ENCODE peak calls at places on chromosomes 3 and 15, in nine cellular contexts. E is HepG2, C is A549, K is GM12878, W is HL-60, P is K562, V is SK-N-SH, O is HCT116, B is Panc1. I is an unnamed sample.

GRCh38 chr3:192284443-192285072 is 442.8 kb downstream of the FGF12 start:
- DNase-seq in W (no peak), E (peak), P (no peak), C (no peak), K (no peak), O (no peak), B (no peak), V (no peak), I (no peak)

GRCh38 chr3:156209631-156210336 is 89.4 kb downstream of the KCNAB1 start:
- DNase-seq in E (no peak), O (no peak), P (no peak), W (no peak), V (no peak), K (no peak), B (no peak), C (no peak), I (no peak)

GRCh38 chr15:30055604-30056003 is 27.2 kb upstream of the GOLGA8J start:
- DNase-seq in E (no peak), W (no peak), B (no peak), V (no peak), K (no peak), C (no peak), O (no peak), P (no peak), I (no peak)

GRCh38 chr3:126245811-126246727 is 65.7 kb upstream of the ALDH1L1 start:
- DNase-seq in O (peak), E (peak), V (peak), K (no peak), C (peak), P (peak), W (peak), B (no peak), I (peak)

GRCh38 chr3:149382518-149382917 is 5.1 kb upstream of the TM4SF1 start:
- DNase-seq in W (no peak), V (no peak), P (no peak), O (no peak), K (no peak), E (no peak), C (peak), B (no peak), I (no peak)

GRCh38 chr15:57215371-57215770 is 160.9 kb upstream of the CGNL1 start:
- DNase-seq in E (no peak), P (no peak), O (no peak), W (no peak), K (no peak), B (no peak), V (no peak), C (no peak), I (no peak)

GRCh38 chr15:24878153-24878552 is 76.6 kb upstream of the SNRPN start:
- DNase-seq in P (no peak), C (no peak), O (no peak), E (peak), V (peak), B (no peak), W (no peak), K (no peak), I (peak)

GRCh38 chr3:55160241-55160877 is 232.5 kb upstream of the LRTM1 start:
- DNase-seq in V (no peak), W (no peak), P (no peak), B (no peak), C (no peak), E (no peak), K (peak), O (no peak), I (no peak)

GRCh38 chr3:159322322-159322939 is 520.6 kb downstream of the MFSD1 start:
- DNase-seq in O (peak), W (peak), V (peak), K (no peak), P (peak), B (peak), E (peak), C (peak), I (peak)

GRCh38 chr3:126034481-126035361 is 49.2 kb downstream of the SLC41A3 start:
- DNase-seq in P (no peak), E (no peak), B (no peak), W (no peak), C (no peak), O (no peak), K (no peak), V (peak), I (no peak)

GRCh38 chr3:49740427-49740826 is 16.7 kb upstream of the GMPPB start:
- DNase-seq in E (no peak), O (no peak), B (no peak), W (no peak), P (no peak), K (no peak), V (no peak), C (no peak), I (no peak)

GRCh38 chr3:44395714-44396113 is 57.1 kb downstream of the TCAIM start:
- DNase-seq in P (no peak), B (no peak), E (no peak), V (no peak), K (no peak), W (no peak), C (no peak), O (no peak), I (no peak)

GRCh38 chr3:159763466-159764210 is 225.0 kb upstream of the IL12A start:
- DNase-seq in W (no peak), P (peak), V (peak), C (peak), B (peak), K (no peak), O (peak), E (no peak), I (peak)

GRCh38 chr3:12638105-12638504 is 25.8 kb downstream of the RAF1 start:
- DNase-seq in K (no peak), C (no peak), W (no peak), E (no peak), B (no peak), P (no peak), V (no peak), O (no peak), I (no peak)

GRCh38 chr3:70982700-70983140 is 600.8 kb downstream of the FOXP1 start:
- DNase-seq in W (no peak), E (no peak), K (peak), B (peak), P (no peak), O (peak), C (peak), V (no peak), I (peak)

GRCh38 chr3:36219398-36219797 is 160.9 kb upstream of the STAC start:
- DNase-seq in B (no peak), V (no peak), O (no peak), K (no peak), C (no peak), P (no peak), W (no peak), E (no peak), I (no peak)

GRCh38 chr3:188026191-188026968 is 127.6 kb upstream of the LPP start:
- DNase-seq in W (no peak), P (no peak), B (no peak), C (no peak), O (no peak), V (no peak), E (peak), K (no peak), I (no peak)

GRCh38 chr3:146131616-146132410 is 29.2 kb downstream of the PLOD2 start:
- DNase-seq in W (no peak), V (no peak), E (peak), P (no peak), C (peak), O (no peak), B (no peak), K (no peak), I (no peak)

GRCh38 chr15:98241032-98241554 is 280.6 kb downstream of the ARRDC4 start:
- DNase-seq in E (no peak), O (no peak), K (no peak), V (no peak), P (no peak), W (no peak), C (no peak), B (no peak), I (peak)

GRCh38 chr3:46736006-46736872 is 18.6 kb upstream of the PRSS50 start:
- DNase-seq in K (no peak), O (no peak), V (no peak), B (no peak), E (no peak), W (no peak), C (no peak), P (no peak), I (no peak)

DNA sequence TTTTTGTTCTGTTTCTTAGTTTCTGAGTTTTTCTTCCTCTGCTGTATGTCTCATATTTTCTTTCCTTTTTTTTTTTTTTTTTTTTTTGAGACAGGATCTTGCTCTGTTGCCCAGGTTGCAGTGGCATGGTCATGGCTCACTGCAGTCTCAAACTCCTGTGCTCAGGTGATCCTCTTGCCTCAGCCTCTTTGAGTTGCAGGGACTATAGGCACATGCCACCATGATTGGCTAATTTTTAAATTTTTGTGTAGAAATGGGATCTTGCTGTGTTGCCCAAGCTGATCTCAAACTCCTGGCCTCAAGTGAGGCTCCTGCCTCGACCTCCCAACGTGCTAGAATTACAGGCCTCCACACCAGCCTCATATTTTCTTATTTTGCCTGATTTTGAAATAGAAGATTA is 51.9 kb downstream of the CTDSPL2 start:
- DNase-seq in P (no peak), W (no peak), O (no peak), B (no peak), C (no peak), E (no peak), V (no peak), K (no peak), I (no peak)
- TF ChIP-seq REST in P (no peak), W (no peak), O (no peak), B (no peak), C (no peak), E (no peak), V (no peak), K (no peak), I (no peak)

GRCh38 chr3:113212845-113213375 is 1.6 kb downstream of the BOC start:
- DNase-seq in K (no peak), V (no peak), E (no peak), W (no peak), O (no peak), C (no peak), B (no peak), P (no peak), I (no peak)
- TF ChIP-seq REST in K (no peak), V (no peak), E (no peak), W (no peak), O (no peak), C (no peak), B (no peak), P (no peak), I (no peak)

GRCh38 chr15:78243491-78243941 is 9.2 kb upstream of the ACSBG1 start:
- DNase-seq in K (no peak), C (no peak), W (no peak), O (no peak), P (no peak), V (peak), B (no peak), E (no peak), I (peak)
- TF ChIP-seq REST in K (no peak), C (no peak), W (no peak), O (no peak), P (no peak), V (no peak), B (no peak), E (no peak), I (no peak)

DNA sequence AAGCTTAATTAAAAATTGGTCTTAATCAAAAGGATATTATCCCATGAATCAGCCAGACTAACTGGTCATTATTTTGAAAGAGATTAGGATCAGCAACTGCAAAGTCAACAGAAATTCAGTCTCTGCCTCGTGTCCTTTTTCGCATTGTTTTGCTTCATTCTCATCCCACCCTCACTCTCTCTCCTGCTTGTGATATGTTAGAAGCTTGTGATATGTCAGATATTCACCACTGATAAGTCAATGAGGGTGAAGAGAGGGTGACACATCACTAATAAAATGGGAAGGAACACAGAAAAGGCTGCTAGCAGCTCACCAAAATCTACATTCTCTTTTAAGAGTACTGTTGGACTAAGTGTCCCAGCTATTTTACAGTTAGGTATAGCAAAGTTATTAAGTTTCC is 146.1 kb downstream of the SUCNR1 start:
- DNase-seq in W (no peak), E (no peak), B (no peak), P (no peak), C (no peak), V (no peak), K (no peak), O (no peak), I (no peak)
- TF ChIP-seq REST in W (no peak), E (no peak), B (no peak), P (no peak), C (no peak), V (no peak), K (no peak), O (no peak), I (no peak)

DNA sequence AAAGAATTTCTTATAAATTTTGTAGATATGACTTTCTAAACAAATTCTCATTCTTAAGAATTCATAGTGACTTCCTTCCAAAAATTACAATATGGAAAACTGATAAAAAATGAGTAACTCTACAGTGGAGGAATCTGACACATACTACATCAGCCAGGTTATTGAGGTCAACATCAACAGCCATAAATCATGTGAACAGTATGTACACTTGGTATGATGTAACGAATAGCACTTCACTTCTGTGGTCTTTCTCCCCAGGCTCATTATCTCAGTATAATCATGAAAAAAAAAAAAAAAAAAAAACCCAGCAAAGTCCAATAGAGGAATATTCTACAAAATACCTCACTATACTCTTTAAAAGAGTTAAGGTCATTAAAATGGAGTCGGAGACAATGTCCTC is 111.2 kb upstream of the SUCLG2 start:
- DNase-seq in V (no peak), W (no peak), O (no peak), K (no peak), C (no peak), E (no peak), B (no peak), P (no peak), I (no peak)
- TF ChIP-seq REST in V (no peak), W (no peak), O (no peak), K (no peak), C (no peak), E (no peak), B (no peak), P (no peak), I (no peak)

GRCh38 chr3:123365450-123366143 is 83.3 kb downstream of the ADCY5 start:
- DNase-seq in W (no peak), B (no peak), E (peak), P (peak), C (peak), O (peak), V (peak), K (no peak), I (peak)
- TF ChIP-seq REST in W (no peak), B (no peak), E (no peak), P (no peak), C (no peak), O (no peak), V (no peak), K (no peak), I (no peak)

GRCh38 chr15:83922895-83923294 is 269.0 kb downstream of the ADAMTSL3 start:
- DNase-seq in P (no peak), C (no peak), O (no peak), K (no peak), V (no peak), B (no peak), E (no peak), W (no peak), I (no peak)

GRCh38 chr15:83918011-83918410 is 264.1 kb downstream of the ADAMTSL3 start:
- DNase-seq in B (no peak), P (no peak), E (no peak), V (no peak), C (no peak), K (no peak), O (no peak), W (no peak), I (no peak)

GRCh38 chr15:83917432-83917831 is 263.5 kb downstream of the ADAMTSL3 start:
- DNase-seq in O (no peak), P (no peak), V (no peak), W (no peak), K (no peak), C (no peak), B (no peak), E (no peak), I (no peak)

GRCh38 chr15:83920115-83920514 is 266.2 kb downstream of the ADAMTSL3 start:
- DNase-seq in E (no peak), K (no peak), O (no peak), V (no peak), C (no peak), P (no peak), B (no peak), W (no peak), I (no peak)

DNA sequence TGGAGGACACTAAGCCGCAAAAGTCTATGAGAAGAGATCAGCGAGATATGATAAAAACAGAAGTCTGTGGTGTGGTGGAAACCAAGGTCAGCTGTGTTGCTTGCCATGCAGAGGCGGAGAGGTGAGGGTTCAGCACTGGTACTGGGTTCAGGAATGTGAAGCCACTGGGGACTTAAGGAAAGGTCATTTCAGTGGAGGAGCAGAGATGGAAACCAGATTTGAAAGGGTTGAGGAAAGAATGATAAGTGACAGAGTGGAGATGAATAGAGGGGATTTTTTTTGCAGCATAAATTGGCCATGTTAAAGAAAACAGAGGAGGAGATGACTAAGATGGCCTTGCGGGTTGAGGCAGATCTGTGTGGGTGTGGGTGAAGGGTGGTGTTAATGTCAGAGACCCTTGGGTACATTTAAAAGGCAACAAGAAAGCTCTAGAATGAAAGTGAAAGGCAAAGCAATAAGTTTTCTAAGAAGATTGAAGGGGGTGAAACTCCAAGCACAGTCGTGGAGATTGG is 265.5 kb downstream of the ADAMTSL3 start:
- DNase-seq in O (no peak), C (no peak), K (peak), W (no peak), P (no peak), E (no peak), V (no peak), B (no peak), I (no peak)
- TF ChIP-seq REST in O (no peak), C (no peak), K (no peak), W (no peak), P (no peak), E (no peak), V (no peak), B (no peak), I (no peak)

DNA sequence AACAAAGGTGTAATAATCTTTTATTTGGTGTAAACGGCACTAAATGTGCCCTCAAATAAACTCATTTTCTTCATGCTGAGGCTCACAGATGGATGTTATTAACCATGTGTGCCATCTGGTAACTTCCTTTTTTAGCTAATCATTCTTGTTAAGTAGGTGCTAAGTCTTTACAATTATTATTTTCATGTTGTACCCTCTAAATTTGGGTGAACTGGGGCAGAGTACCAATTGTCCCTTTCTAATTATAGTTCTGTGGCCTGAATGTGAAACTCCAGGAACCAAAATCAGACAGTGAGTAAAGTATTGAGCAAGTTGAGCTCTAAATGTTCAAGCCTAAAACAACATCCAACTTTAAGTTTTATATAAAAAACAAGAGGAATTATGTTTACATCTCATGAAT is 220.7 kb upstream of the CADM2 start:
- DNase-seq in K (no peak), O (no peak), E (no peak), C (no peak), V (no peak), W (no peak), B (no peak), P (no peak), I (no peak)
- TF ChIP-seq REST in K (no peak), O (no peak), E (no peak), C (no peak), V (no peak), W (no peak), B (no peak), P (no peak), I (no peak)